ENCODE peak calls at places on chromosomes 1 and 21, in eight cellular contexts. J is Daoy; X is SK-N-DZ; B is head of caudate nucleus; W is ovary; H is stimulated activated CD4-positive, alpha-beta T cell treated with anti-CD3 and anti-CD28 coated beads, Interleukin-1b, Interleukin-23, amount 100 ng/mL, for 24 hours; E is NCI-H345; L is stimulated activated CD8-positive, alpha-beta memory T cell treated with anti-CD3 and anti-CD28 coated beads, Interleukin-4, amount 100 ng/mL, for 24 hours. I is an unnamed sample.

GRCh38 chr21:17636711-17637110 is 24.0 kb upstream of the BTG3 start:
- DNase-seq in X (no peak), L (no peak), B (no peak), W (no peak), J (no peak), E (no peak), H (no peak), I (no peak)

GRCh38 chr1:201889092-201889968 is 632 bp downstream of the SHISA4 start:
- DNase-seq in E (no peak), X (no peak), L (no peak), H (no peak), W (no peak), B (peak; percentile 43), J (no peak), I (no peak)

GRCh38 chr1:234212764-234213406 is 160.4 kb upstream of the COA6 start:
- DNase-seq in X (peak; percentile 53), W (no peak), E (peak; percentile 76), H (no peak), J (peak; percentile 57), L (no peak), B (peak; percentile 46), I (no peak)

GRCh38 chr1:66478116-66478515 is 55.8 kb upstream of the SGIP1 start:
- DNase-seq in L (no peak), X (no peak), J (peak; percentile 58), W (no peak), H (no peak), B (peak; percentile 48), E (no peak), I (no peak)

GRCh38 chr21:45818904-45819285 is 162.7 kb upstream of the COL6A1 start:
- DNase-seq in E (no peak), B (peak; percentile 71), X (no peak), H (peak; percentile 74), J (peak; percentile 96), W (no peak), L (peak; percentile 74), I (no peak)

GRCh38 chr1:154212083-154212482 is 6.0 kb upstream of the CFAP141 start:
- DNase-seq in J (no peak), E (no peak), H (no peak), W (no peak), L (no peak), X (no peak), B (no peak), I (no peak)

GRCh38 chr1:24275104-24275410 is 44.1 kb upstream of the GRHL3 start:
- DNase-seq in X (no peak), B (no peak), W (no peak), J (no peak), L (no peak), H (no peak), E (no peak), I (no peak)

GRCh38 chr1:246383217-246383616 is 123.9 kb downstream of the SMYD3 start:
- DNase-seq in B (no peak), W (no peak), E (no peak), H (no peak), J (no peak), L (no peak), X (no peak), I (no peak)

GRCh38 chr21:16117331-16117730 is 387.5 kb downstream of the USP25 start:
- DNase-seq in B (no peak), X (no peak), E (no peak), H (no peak), J (no peak), W (no peak), L (no peak), I (no peak)

GRCh38 chr1:6496360-6496704 is 4.9 kb upstream of the PLEKHG5 start:
- DNase-seq in J (no peak), X (no peak), B (no peak), W (no peak), H (no peak), E (no peak), L (no peak), I (no peak)

GRCh38 chr1:3174487-3175247 is 105.7 kb downstream of the PRDM16 start:
- DNase-seq in X (no peak), E (no peak), B (peak; percentile 52), L (no peak), H (no peak), W (peak; percentile 74), J (peak; percentile 73), I (no peak)

GRCh38 chr1:156060937-156061636 is at the start of gene RAB25:
- DNase-seq in X (no peak), H (no peak), W (no peak), L (no peak), B (no peak), J (no peak), E (no peak), I (peak; percentile 83)

GRCh38 chr1:68644521-68644920 is 147.6 kb upstream of the DEPDC1 start:
- DNase-seq in H (no peak), W (no peak), L (no peak), B (no peak), X (no peak), E (no peak), J (no peak), I (no peak)

GRCh38 chr1:170707959-170708666 is 44.2 kb downstream of the PRRX1 start:
- DNase-seq in B (peak; percentile 9), E (no peak), L (no peak), W (no peak), X (no peak), J (peak; percentile 90), H (no peak), I (peak; percentile 98)

GRCh38 chr1:227790868-227791267 is 24.6 kb upstream of the PRSS38 start:
- DNase-seq in J (no peak), B (no peak), W (no peak), X (no peak), E (no peak), L (no peak), H (no peak), I (no peak)

GRCh38 chr21:28636988-28637691 is 355.5 kb downstream of the LTN1 start:
- DNase-seq in E (no peak), L (no peak), B (no peak), J (peak; percentile 62), H (no peak), W (no peak), X (no peak), I (no peak)

GRCh38 chr1:119279441-119280415 is 88.9 kb upstream of the HAO2 start:
- DNase-seq in H (no peak), J (peak; percentile 91), E (no peak), W (peak; percentile 20), X (no peak), B (no peak), L (no peak), I (peak; percentile 71)